ENCODE peak calls at places on chromosomes 11 and 22, in nine cellular contexts. One of them, this sample, is unnamed.

GRCh38 chr11:133945087-133945974 is 11.4 kb downstream of the IGSF9B start:
- DNase-seq in C1 segment of cervical spinal cord: no peak
- DNase-seq in HTR-8/SVneo: no peak
- DNase-seq in activated CD8-positive, alpha-beta memory T cell treated with anti-CD3 and anti-CD28 coated beads for 48 hours: peak
- DNase-seq in WTC11: no peak
- DNase-seq in stimulated activated CD8-positive, alpha-beta memory T cell treated with anti-CD3 and anti-CD28 coated beads, Interleukin-7, amount 100 ng/mL, for 1 hour: peak
- DNase-seq in HS-27A: no peak
- DNase-seq in stimulated activated CD4-positive, alpha-beta T cell treated with anti-CD3 and anti-CD28 coated beads, Interleukin-2, amount 100 ng/mL, for 48 hours: peak
- DNase-seq in dorsolateral prefrontal cortex: no peak
- DNase-seq in this sample: no peak

GRCh38 chr22:36715647-36716046 is 12.1 kb upstream of the CACNG2 start:
- DNase-seq in HTR-8/SVneo: no peak
- DNase-seq in HS-27A: no peak
- DNase-seq in dorsolateral prefrontal cortex: no peak
- DNase-seq in activated CD8-positive, alpha-beta memory T cell treated with anti-CD3 and anti-CD28 coated beads for 48 hours: no peak
- DNase-seq in stimulated activated CD8-positive, alpha-beta memory T cell treated with anti-CD3 and anti-CD28 coated beads, Interleukin-7, amount 100 ng/mL, for 1 hour: no peak
- DNase-seq in WTC11: no peak
- DNase-seq in stimulated activated CD4-positive, alpha-beta T cell treated with anti-CD3 and anti-CD28 coated beads, Interleukin-2, amount 100 ng/mL, for 48 hours: no peak
- DNase-seq in C1 segment of cervical spinal cord: no peak
- DNase-seq in this sample: no peak

GRCh38 chr11:48079602-48080001 is 99.2 kb downstream of the PTPRJ start:
- DNase-seq in stimulated activated CD4-positive, alpha-beta T cell treated with anti-CD3 and anti-CD28 coated beads, Interleukin-2, amount 100 ng/mL, for 48 hours: no peak
- DNase-seq in HTR-8/SVneo: no peak
- DNase-seq in dorsolateral prefrontal cortex: no peak
- DNase-seq in activated CD8-positive, alpha-beta memory T cell treated with anti-CD3 and anti-CD28 coated beads for 48 hours: no peak
- DNase-seq in HS-27A: no peak
- DNase-seq in WTC11: no peak
- DNase-seq in stimulated activated CD8-positive, alpha-beta memory T cell treated with anti-CD3 and anti-CD28 coated beads, Interleukin-7, amount 100 ng/mL, for 1 hour: no peak
- DNase-seq in C1 segment of cervical spinal cord: no peak
- DNase-seq in this sample: no peak

GRCh38 chr11:103257360-103257759 is 148.1 kb downstream of the DYNC2H1 start:
- DNase-seq in HTR-8/SVneo: peak
- DNase-seq in stimulated activated CD8-positive, alpha-beta memory T cell treated with anti-CD3 and anti-CD28 coated beads, Interleukin-7, amount 100 ng/mL, for 1 hour: no peak
- DNase-seq in C1 segment of cervical spinal cord: no peak
- DNase-seq in activated CD8-positive, alpha-beta memory T cell treated with anti-CD3 and anti-CD28 coated beads for 48 hours: no peak
- DNase-seq in stimulated activated CD4-positive, alpha-beta T cell treated with anti-CD3 and anti-CD28 coated beads, Interleukin-2, amount 100 ng/mL, for 48 hours: no peak
- DNase-seq in dorsolateral prefrontal cortex: no peak
- DNase-seq in HS-27A: no peak
- DNase-seq in WTC11: no peak
- DNase-seq in this sample: no peak

GRCh38 chr11:115656684-115657083 is 152.5 kb upstream of the CADM1 start:
- DNase-seq in stimulated activated CD8-positive, alpha-beta memory T cell treated with anti-CD3 and anti-CD28 coated beads, Interleukin-7, amount 100 ng/mL, for 1 hour: no peak
- DNase-seq in C1 segment of cervical spinal cord: no peak
- DNase-seq in HS-27A: no peak
- DNase-seq in HTR-8/SVneo: no peak
- DNase-seq in dorsolateral prefrontal cortex: no peak
- DNase-seq in WTC11: no peak
- DNase-seq in activated CD8-positive, alpha-beta memory T cell treated with anti-CD3 and anti-CD28 coated beads for 48 hours: no peak
- DNase-seq in stimulated activated CD4-positive, alpha-beta T cell treated with anti-CD3 and anti-CD28 coated beads, Interleukin-2, amount 100 ng/mL, for 48 hours: no peak
- DNase-seq in this sample: no peak

GRCh38 chr11:14029971-14030531 is 67.5 kb downstream of the SPON1 start:
- DNase-seq in stimulated activated CD4-positive, alpha-beta T cell treated with anti-CD3 and anti-CD28 coated beads, Interleukin-2, amount 100 ng/mL, for 48 hours: no peak
- DNase-seq in stimulated activated CD8-positive, alpha-beta memory T cell treated with anti-CD3 and anti-CD28 coated beads, Interleukin-7, amount 100 ng/mL, for 1 hour: no peak
- DNase-seq in HTR-8/SVneo: no peak
- DNase-seq in activated CD8-positive, alpha-beta memory T cell treated with anti-CD3 and anti-CD28 coated beads for 48 hours: no peak
- DNase-seq in C1 segment of cervical spinal cord: no peak
- DNase-seq in dorsolateral prefrontal cortex: peak
- DNase-seq in HS-27A: no peak
- DNase-seq in WTC11: no peak
- DNase-seq in this sample: no peak

GRCh38 chr11:82794490-82794889 is 60.8 kb upstream of the FAM181B start:
- DNase-seq in C1 segment of cervical spinal cord: no peak
- DNase-seq in HS-27A: no peak
- DNase-seq in activated CD8-positive, alpha-beta memory T cell treated with anti-CD3 and anti-CD28 coated beads for 48 hours: no peak
- DNase-seq in stimulated activated CD4-positive, alpha-beta T cell treated with anti-CD3 and anti-CD28 coated beads, Interleukin-2, amount 100 ng/mL, for 48 hours: no peak
- DNase-seq in dorsolateral prefrontal cortex: no peak
- DNase-seq in WTC11: no peak
- DNase-seq in HTR-8/SVneo: no peak
- DNase-seq in stimulated activated CD8-positive, alpha-beta memory T cell treated with anti-CD3 and anti-CD28 coated beads, Interleukin-7, amount 100 ng/mL, for 1 hour: no peak
- DNase-seq in this sample: no peak

GRCh38 chr11:43779306-43779705 is 98.8 kb downstream of the HSD17B12 start:
- DNase-seq in dorsolateral prefrontal cortex: no peak
- DNase-seq in HTR-8/SVneo: no peak
- DNase-seq in WTC11: no peak
- DNase-seq in activated CD8-positive, alpha-beta memory T cell treated with anti-CD3 and anti-CD28 coated beads for 48 hours: no peak
- DNase-seq in stimulated activated CD8-positive, alpha-beta memory T cell treated with anti-CD3 and anti-CD28 coated beads, Interleukin-7, amount 100 ng/mL, for 1 hour: no peak
- DNase-seq in C1 segment of cervical spinal cord: no peak
- DNase-seq in HS-27A: no peak
- DNase-seq in stimulated activated CD4-positive, alpha-beta T cell treated with anti-CD3 and anti-CD28 coated beads, Interleukin-2, amount 100 ng/mL, for 48 hours: no peak
- DNase-seq in this sample: no peak

GRCh38 chr11:111367411-111368284 is 11.4 kb downstream of the POU2AF1 start:
- DNase-seq in stimulated activated CD4-positive, alpha-beta T cell treated with anti-CD3 and anti-CD28 coated beads, Interleukin-2, amount 100 ng/mL, for 48 hours: no peak
- DNase-seq in activated CD8-positive, alpha-beta memory T cell treated with anti-CD3 and anti-CD28 coated beads for 48 hours: no peak
- DNase-seq in dorsolateral prefrontal cortex: no peak
- DNase-seq in C1 segment of cervical spinal cord: no peak
- DNase-seq in HTR-8/SVneo: no peak
- DNase-seq in stimulated activated CD8-positive, alpha-beta memory T cell treated with anti-CD3 and anti-CD28 coated beads, Interleukin-7, amount 100 ng/mL, for 1 hour: no peak
- DNase-seq in WTC11: no peak
- DNase-seq in HS-27A: no peak
- DNase-seq in this sample: no peak